ENCODE peak calls at places on chromosome 5, in six cellular contexts. M, D, O, Q, A and G are unnamed samples.

GRCh38 chr5:1285141-1285540 is 9.7 kb downstream of the TERT start:
- DNase-seq in A (no peak), D (no peak), M (no peak), O (no peak), Q (no peak), G (peak; percentile 33)

GRCh38 chr5:101580591-101580990 is 677.5 kb upstream of the ST8SIA4 start:
- DNase-seq in Q (no peak), A (no peak), O (no peak), D (peak; percentile 34), M (no peak), G (no peak)

GRCh38 chr5:160833806-160834205 is 18.2 kb downstream of the ATP10B start:
- DNase-seq in Q (no peak), O (no peak), M (no peak), A (no peak), D (no peak), G (no peak)

GRCh38 chr5:52491071-52491828 is 296.5 kb upstream of the ITGA1 start:
- DNase-seq in D (no peak), M (no peak), O (no peak), A (no peak), Q (no peak), G (no peak)

GRCh38 chr5:78527054-78527884 is 121.3 kb downstream of the LHFPL2 start:
- DNase-seq in O (peak; percentile 97), D (peak; percentile 52), M (no peak), Q (peak; percentile 94), A (no peak), G (no peak)

GRCh38 chr5:2147504-2148311 is 265.0 kb upstream of the IRX4 start:
- DNase-seq in M (no peak), Q (no peak), O (no peak), D (no peak), A (no peak), G (no peak)

GRCh38 chr5:160774646-160775313 is 77.2 kb downstream of the ATP10B start:
- DNase-seq in A (no peak), Q (no peak), O (no peak), D (no peak), M (no peak), G (no peak)

GRCh38 chr5:118533166-118533565 is 455.2 kb downstream of the DTWD2 start:
- DNase-seq in O (no peak), A (no peak), M (no peak), Q (no peak), D (no peak), G (no peak)

GRCh38 chr5:125058185-125058826 is 311.9 kb upstream of the ZNF608 start:
- DNase-seq in O (peak; percentile 56), Q (peak; percentile 68), M (no peak), D (no peak), A (no peak), G (no peak)

GRCh38 chr5:139709587-139710369 is 61.6 kb downstream of the CXXC5 start:
- DNase-seq in O (no peak), Q (no peak), D (no peak), A (peak; percentile 21), M (peak; percentile 59), G (peak; percentile 77)

GRCh38 chr5:141100243-141100805 is at the start of gene PCDHB3:
- DNase-seq in D (no peak), M (no peak), O (peak; percentile 8), Q (peak; percentile 15), A (no peak), G (no peak)

GRCh38 chr5:132466453-132467291 is 23.9 kb downstream of the IRF1 start:
- DNase-seq in D (no peak), Q (no peak), A (no peak), M (no peak), O (peak; percentile 78), G (peak; percentile 81)